ENCODE peak calls at places on chromosomes 6 and 20, in nine cellular contexts. X, J, T, K, U, G, W, N and C are unnamed samples.

GRCh38 chr6:33983721-33984465 is 162.0 kb downstream of the GRM4 start:
- DNase-seq in X (no peak), J (peak), T (no peak), K (no peak), U (peak), G (no peak), W (no peak), N (no peak), C (no peak)

GRCh38 chr6:90294614-90294988 is 2.0 kb downstream of the BACH2 start:
- DNase-seq in X (no peak), J (peak), T (no peak), K (no peak), U (no peak), G (peak), W (no peak), N (peak), C (no peak)

GRCh38 chr20:57560554-57561355 is at the start of gene PCK1:
- DNase-seq in X (no peak), J (peak), T (no peak), K (no peak), U (peak), G (peak), W (peak), N (no peak), C (no peak)

GRCh38 chr20:59810376-59811187 is 122.9 kb downstream of the SYCP2 start:
- DNase-seq in X (no peak), J (peak), T (no peak), K (no peak), U (peak), G (no peak), W (no peak), N (peak), C (no peak)

GRCh38 chr6:71982385-71982784 is 96.0 kb downstream of the RIMS1 start:
- DNase-seq in X (peak), J (no peak), T (no peak), K (peak), U (no peak), G (no peak), W (no peak), N (no peak), C (no peak)

GRCh38 chr20:63441777-63442493 is 30.5 kb downstream of the KCNQ2 start:
- DNase-seq in X (peak), J (no peak), T (no peak), K (peak), U (no peak), G (peak), W (peak), N (peak), C (no peak)

GRCh38 chr6:106913676-106914280 is 60.8 kb downstream of the CD24 start:
- DNase-seq in X (no peak), J (no peak), T (no peak), K (peak), U (no peak), G (no peak), W (no peak), N (no peak), C (no peak)

GRCh38 chr6:70530023-70530422 is 36.7 kb upstream of the SDHAF4 start:
- DNase-seq in X (no peak), J (no peak), T (no peak), K (no peak), U (no peak), G (no peak), W (no peak), N (no peak), C (no peak)

GRCh38 chr20:37846573-37846972 is 56.4 kb upstream of the VSTM2L start:
- DNase-seq in X (no peak), J (no peak), T (no peak), K (no peak), U (peak), G (peak), W (no peak), N (peak), C (no peak)

GRCh38 chr20:33861458-33861857 is 50.3 kb downstream of the CHMP4B start:
- DNase-seq in X (no peak), J (no peak), T (no peak), K (no peak), U (no peak), G (no peak), W (no peak), N (no peak), C (no peak)

GRCh38 chr6:50270427-50270826 is 220.7 kb upstream of the DEFB112 start:
- DNase-seq in X (no peak), J (no peak), T (no peak), K (peak), U (no peak), G (no peak), W (no peak), N (no peak), C (no peak)

GRCh38 chr6:142045380-142046270 is 87.1 kb upstream of the GJE1 start:
- DNase-seq in X (peak), J (no peak), T (no peak), K (peak), U (no peak), G (no peak), W (no peak), N (no peak), C (peak)

GRCh38 chr6:38034269-38034914 is 214.9 kb downstream of the ZFAND3 start:
- DNase-seq in X (peak), J (no peak), T (no peak), K (peak), U (no peak), G (no peak), W (no peak), N (peak), C (peak)

GRCh38 chr6:147382945-147383554 is 125.4 kb upstream of the SAMD5 start:
- DNase-seq in X (peak), J (no peak), T (no peak), K (peak), U (no peak), G (peak), W (no peak), N (peak), C (no peak)

GRCh38 chr6:130183271-130184222 is 39.2 kb downstream of the SAMD3 start:
- DNase-seq in X (no peak), J (no peak), T (no peak), K (no peak), U (no peak), G (no peak), W (no peak), N (no peak), C (no peak)

GRCh38 chr6:113669641-113670040 is 187.5 kb upstream of the MARCKS start:
- DNase-seq in X (no peak), J (no peak), T (no peak), K (no peak), U (no peak), G (no peak), W (no peak), N (no peak), C (no peak)

GRCh38 chr20:48716086-48716485 is 111.7 kb downstream of the PREX1 start:
- DNase-seq in X (no peak), J (peak), T (no peak), K (no peak), U (no peak), G (peak), W (no peak), N (no peak), C (no peak)

GRCh38 chr20:59561228-59561605 is 43.1 kb upstream of the PHACTR3 start:
- DNase-seq in X (no peak), J (no peak), T (no peak), K (peak), U (no peak), G (no peak), W (no peak), N (no peak), C (no peak)

GRCh38 chr6:143337201-143337949 is 113.1 kb downstream of the ADAT2 start:
- DNase-seq in X (no peak), J (peak), T (no peak), K (peak), U (no peak), G (peak), W (peak), N (peak), C (no peak)

GRCh38 chr6:150177260-150178246 is 34.7 kb downstream of the PPP1R14C start:
- DNase-seq in X (no peak), J (no peak), T (no peak), K (no peak), U (no peak), G (no peak), W (peak), N (no peak), C (no peak)

GRCh38 chr20:38726849-38727601 is 2.7 kb downstream of the SLC32A1 start:
- DNase-seq in X (no peak), J (no peak), T (no peak), K (no peak), U (no peak), G (peak), W (no peak), N (peak), C (no peak)

GRCh38 chr6:50837589-50838445 is 19.1 kb downstream of the TFAP2B start:
- DNase-seq in X (no peak), J (no peak), T (no peak), K (no peak), U (no peak), G (no peak), W (no peak), N (no peak), C (no peak)

DNA sequence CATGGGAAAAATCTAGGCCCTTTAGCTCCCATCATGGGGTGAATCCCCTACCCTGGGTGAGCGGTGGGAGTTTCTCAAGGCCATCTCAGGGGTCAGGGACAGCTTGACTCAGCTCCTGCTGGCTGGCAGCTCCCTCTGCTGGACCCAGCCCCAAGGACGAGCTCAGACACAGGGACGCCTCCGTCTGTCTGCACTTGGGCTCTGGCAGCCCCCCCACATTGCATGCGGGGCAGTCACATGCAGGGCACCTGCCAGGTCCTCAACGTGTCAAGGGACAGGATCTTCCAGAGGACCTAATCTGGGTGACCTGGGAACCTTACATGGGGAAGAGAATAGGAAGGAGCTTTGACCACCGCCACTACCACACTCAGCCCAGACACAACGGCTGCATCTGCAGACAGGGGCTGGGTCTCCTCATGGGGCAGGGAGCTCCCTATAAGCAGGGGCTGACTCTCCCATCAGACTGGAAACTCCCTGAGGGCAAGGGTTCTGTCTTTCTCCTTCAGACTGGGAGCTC is 173.4 kb downstream of the MRPL14 start:
- DNase-seq in X (no peak), J (no peak), T (no peak), K (no peak), U (peak), G (no peak), W (peak), N (peak), C (no peak)
- TF ChIP-seq CTCF in X (peak), J (no peak), T (no peak), K (peak), U (no peak), G (no peak), W (peak), N (peak), C (peak)

GRCh38 chr6:5950448-5950847 is 56.3 kb downstream of the NRN1 start:
- DNase-seq in X (no peak), J (no peak), T (no peak), K (peak), U (no peak), G (no peak), W (no peak), N (peak), C (no peak)
- TF ChIP-seq CTCF in X (peak), J (peak), T (peak), K (peak), U (peak), G (no peak), W (peak), N (peak), C (no peak)

GRCh38 chr6:32393660-32394420 is 13.1 kb downstream of the BTNL2 start:
- DNase-seq in X (no peak), J (no peak), T (no peak), K (peak), U (no peak), G (no peak), W (peak), N (no peak), C (peak)
- TF ChIP-seq CTCF in X (no peak), J (no peak), T (no peak), K (no peak), U (no peak), G (no peak), W (no peak), N (no peak), C (no peak)

DNA sequence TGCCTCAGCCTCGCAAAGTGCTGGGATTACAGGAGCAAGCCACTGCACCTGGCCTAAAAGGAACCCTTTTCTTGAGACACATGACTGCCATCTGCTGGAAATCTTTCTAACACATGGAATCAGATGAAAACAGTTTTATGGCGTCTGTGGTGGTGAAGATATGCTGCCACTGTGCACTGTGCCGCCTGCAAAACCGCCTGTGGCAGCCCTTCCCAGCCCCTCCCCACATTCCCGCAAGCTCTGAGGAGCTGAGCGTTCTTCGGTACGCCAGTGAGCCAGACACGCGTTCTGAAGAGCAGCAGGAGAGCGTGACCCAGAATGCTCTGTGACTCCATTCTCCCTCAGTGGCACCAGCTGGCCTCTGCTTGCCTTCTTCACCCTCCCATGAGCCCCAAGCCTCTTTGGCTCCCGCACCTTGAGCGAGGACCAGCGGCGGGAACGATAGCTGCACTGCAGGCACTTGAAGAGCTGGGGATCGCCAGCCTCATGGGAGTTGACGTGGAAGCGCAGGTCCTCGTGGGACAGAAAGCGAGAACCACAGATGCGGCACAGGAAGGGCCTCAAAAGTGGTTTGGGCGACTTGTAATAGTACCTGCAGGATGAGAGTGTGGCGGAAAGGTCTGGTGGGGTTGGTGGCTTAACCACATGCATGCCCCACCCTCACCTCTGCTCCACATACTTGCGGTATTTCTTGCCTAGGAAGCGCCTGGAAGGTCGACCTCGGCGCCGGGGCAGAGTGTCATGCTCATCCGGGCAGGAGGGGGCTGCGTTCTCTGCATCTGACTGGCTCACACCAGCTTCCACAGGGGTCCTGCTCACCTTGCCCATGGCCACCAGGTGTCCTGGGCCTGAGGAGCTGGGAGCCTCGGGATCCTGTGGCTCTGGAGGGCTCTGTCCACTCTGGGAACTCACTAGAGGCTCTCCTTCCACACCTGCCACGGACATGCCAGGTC is 8.7 kb downstream of the ZNF335 start:
- DNase-seq in X (peak), J (peak), T (no peak), K (peak), U (peak), G (peak), W (no peak), N (peak), C (no peak)
- TF ChIP-seq CTCF in X (peak), J (peak), T (no peak), K (peak), U (peak), G (no peak), W (peak), N (peak), C (peak)

DNA sequence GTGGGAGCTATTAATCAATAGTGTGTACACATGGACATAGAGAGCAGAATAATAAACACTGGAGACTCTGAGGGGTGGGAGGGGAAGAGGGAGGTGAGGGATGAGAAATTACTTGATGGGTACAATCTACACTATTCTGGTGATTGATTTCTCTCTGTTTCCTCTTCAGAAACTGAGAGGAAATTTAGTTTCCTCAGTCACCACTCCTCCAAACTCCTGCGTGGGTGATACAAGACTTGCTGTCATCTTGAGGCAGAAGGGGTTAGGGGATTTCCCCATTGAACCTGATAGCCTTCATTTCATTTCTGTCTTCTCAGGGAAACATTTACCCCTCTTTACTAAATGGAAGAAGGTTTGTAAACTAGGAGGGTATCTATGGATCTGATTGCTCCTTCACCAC is 84.3 kb upstream of the ESR1 start:
- DNase-seq in X (no peak), J (no peak), T (no peak), K (no peak), U (no peak), G (no peak), W (no peak), N (no peak), C (no peak)
- TF ChIP-seq CTCF in X (no peak), J (no peak), T (no peak), K (no peak), U (no peak), G (no peak), W (no peak), N (no peak), C (no peak)

DNA sequence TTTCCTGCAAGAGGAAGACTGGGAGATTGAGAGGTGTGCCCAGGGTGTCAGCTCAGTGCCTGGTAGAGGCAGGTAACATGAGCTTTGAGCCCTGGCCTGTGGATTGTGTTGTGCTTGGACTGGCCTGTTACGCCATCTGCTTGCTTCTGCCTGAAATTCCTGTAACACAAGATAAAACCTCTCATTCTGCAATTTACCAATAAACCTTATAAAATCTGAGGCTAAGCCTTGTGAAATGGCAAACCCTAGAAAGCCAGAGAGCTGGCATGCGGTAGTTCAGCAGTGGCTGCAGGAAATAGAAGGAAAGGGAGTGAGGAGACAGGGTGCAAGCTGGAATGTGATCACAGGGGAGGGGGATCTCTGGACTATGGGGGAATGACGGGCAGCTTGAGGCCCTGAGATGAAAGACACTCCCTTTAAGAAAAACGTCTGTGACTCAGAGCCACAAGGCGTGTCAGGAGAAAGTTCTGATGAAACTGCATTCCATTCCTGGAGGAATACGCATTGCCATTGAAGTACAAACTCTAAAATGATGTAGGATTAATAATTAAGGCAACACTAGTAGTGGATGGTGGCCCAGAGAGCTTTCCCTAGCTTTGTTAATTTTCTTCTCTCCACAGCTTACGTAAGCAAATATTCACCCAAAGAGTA is 26.3 kb upstream of the TFAP2A start:
- DNase-seq in X (peak), J (no peak), T (no peak), K (peak), U (no peak), G (no peak), W (no peak), N (no peak), C (peak)
- TF ChIP-seq CTCF in X (no peak), J (no peak), T (no peak), K (no peak), U (no peak), G (no peak), W (no peak), N (no peak), C (no peak)

DNA sequence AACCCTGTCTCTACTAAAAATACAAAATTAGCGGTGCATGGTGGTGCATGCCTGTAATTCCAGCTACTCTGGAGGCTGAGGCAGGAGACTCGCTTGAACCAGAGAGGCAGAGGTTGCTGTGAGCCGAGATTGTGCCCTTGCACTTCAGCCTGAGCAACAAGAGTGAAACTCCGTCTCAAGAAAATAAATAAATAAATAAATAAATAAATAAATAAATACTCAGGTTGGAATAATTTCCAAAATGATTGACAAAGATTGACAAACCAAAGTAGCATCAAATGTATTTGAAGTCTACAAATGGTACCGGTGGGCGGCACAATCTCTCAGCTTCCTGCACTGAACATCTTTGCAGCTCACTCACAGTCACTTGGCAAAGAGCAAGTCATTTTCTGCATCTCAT is 144.1 kb upstream of the NRSN1 start:
- DNase-seq in X (no peak), J (no peak), T (no peak), K (no peak), U (no peak), G (no peak), W (no peak), N (no peak), C (no peak)
- TF ChIP-seq CTCF in X (no peak), J (no peak), T (no peak), K (no peak), U (no peak), G (no peak), W (no peak), N (no peak), C (no peak)